ENCODE peak calls at places on chromosome X, in nine cellular contexts. One of them, this sample, is unnamed.

GRCh38 chrX:40144576-40144975 is 46.8 kb upstream of the BCOR start:
- DNase-seq in tibial artery: no peak
- DNase-seq in NCI-H226: no peak
- DNase-seq in iPS-NIHi11: no peak
- DNase-seq in DMS 273 treated with DMSO at 0.1 percent for 48 hours: no peak
- DNase-seq in T-cell: no peak
- DNase-seq in ACHN: no peak
- DNase-seq in NCI-H1436: no peak
- DNase-seq in ascending aorta: no peak
- DNase-seq in this sample: no peak

GRCh38 chrX:88424541-88424940 is 322.5 kb upstream of the CPXCR1 start:
- DNase-seq in DMS 273 treated with DMSO at 0.1 percent for 48 hours: no peak
- DNase-seq in tibial artery: no peak
- DNase-seq in iPS-NIHi11: no peak
- DNase-seq in NCI-H226: no peak
- DNase-seq in ACHN: no peak
- DNase-seq in NCI-H1436: no peak
- DNase-seq in ascending aorta: no peak
- DNase-seq in T-cell: no peak
- DNase-seq in this sample: no peak

GRCh38 chrX:118730500-118731247 is 3.3 kb downstream of the IL13RA1 start:
- DNase-seq in ascending aorta: no peak
- DNase-seq in NCI-H226: peak; percentile 16
- DNase-seq in NCI-H1436: no peak
- DNase-seq in ACHN: no peak
- DNase-seq in iPS-NIHi11: no peak
- DNase-seq in tibial artery: no peak
- DNase-seq in DMS 273 treated with DMSO at 0.1 percent for 48 hours: no peak
- DNase-seq in T-cell: no peak
- DNase-seq in this sample: no peak

GRCh38 chrX:119709630-119710029 is 16.7 kb upstream of the SEPTIN6 start:
- DNase-seq in NCI-H1436: no peak
- DNase-seq in ACHN: no peak
- DNase-seq in tibial artery: no peak
- DNase-seq in iPS-NIHi11: no peak
- DNase-seq in ascending aorta: no peak
- DNase-seq in T-cell: no peak
- DNase-seq in DMS 273 treated with DMSO at 0.1 percent for 48 hours: no peak
- DNase-seq in NCI-H226: no peak
- DNase-seq in this sample: no peak

GRCh38 chrX:47232197-47232802 is 509 bp upstream of the USP11 start:
- DNase-seq in NCI-H226: no peak
- DNase-seq in DMS 273 treated with DMSO at 0.1 percent for 48 hours: no peak
- DNase-seq in T-cell: peak; percentile 9
- DNase-seq in ACHN: no peak
- DNase-seq in ascending aorta: no peak
- DNase-seq in NCI-H1436: no peak
- DNase-seq in tibial artery: no peak
- DNase-seq in iPS-NIHi11: no peak
- DNase-seq in this sample: no peak

GRCh38 chrX:152861116-152861515 is 30.3 kb downstream of the NSDHL start:
- DNase-seq in tibial artery: no peak
- DNase-seq in DMS 273 treated with DMSO at 0.1 percent for 48 hours: peak; percentile 39
- DNase-seq in T-cell: no peak
- DNase-seq in ascending aorta: no peak
- DNase-seq in ACHN: peak; percentile 4
- DNase-seq in NCI-H1436: no peak
- DNase-seq in iPS-NIHi11: no peak
- DNase-seq in NCI-H226: no peak
- DNase-seq in this sample: peak; percentile 52

GRCh38 chrX:122203399-122203798 is 980.7 kb upstream of the GRIA3 start:
- DNase-seq in iPS-NIHi11: peak; percentile 3
- DNase-seq in DMS 273 treated with DMSO at 0.1 percent for 48 hours: no peak
- DNase-seq in ascending aorta: no peak
- DNase-seq in tibial artery: no peak
- DNase-seq in T-cell: no peak
- DNase-seq in NCI-H1436: no peak
- DNase-seq in ACHN: no peak
- DNase-seq in NCI-H226: no peak
- DNase-seq in this sample: no peak

GRCh38 chrX:9492901-9493300 is 28.0 kb downstream of the TBL1X start:
- DNase-seq in T-cell: no peak
- DNase-seq in tibial artery: no peak
- DNase-seq in iPS-NIHi11: no peak
- DNase-seq in ascending aorta: no peak
- DNase-seq in DMS 273 treated with DMSO at 0.1 percent for 48 hours: no peak
- DNase-seq in NCI-H226: peak; percentile 63
- DNase-seq in NCI-H1436: no peak
- DNase-seq in ACHN: no peak
- DNase-seq in this sample: no peak